ENCODE peak calls at places on chromosomes 3 and 15, in six cellular contexts. One of them, this sample, is unnamed.

GRCh38 chr3:33194303-33194702 is 24.3 kb downstream of the SUSD5 start:
- DNase-seq in testis: no peak
- DNase-seq in IMR-90: no peak
- DNase-seq in HCT116: no peak
- DNase-seq in heart left ventricle: no peak
- DNase-seq in stomach: no peak
- DNase-seq in this sample: no peak

GRCh38 chr3:16484216-16484615 is 29.3 kb downstream of the RFTN1 start:
- DNase-seq in heart left ventricle: no peak
- DNase-seq in testis: peak
- DNase-seq in stomach: peak
- DNase-seq in IMR-90: peak
- DNase-seq in HCT116: no peak
- DNase-seq in this sample: no peak

GRCh38 chr3:25508901-25509300 is 80.8 kb downstream of the RARB start:
- DNase-seq in IMR-90: no peak
- DNase-seq in heart left ventricle: no peak
- DNase-seq in stomach: no peak
- DNase-seq in testis: no peak
- DNase-seq in HCT116: no peak
- DNase-seq in this sample: no peak

GRCh38 chr3:99920530-99921376 is 103.1 kb downstream of the CMSS1 start:
- DNase-seq in stomach: peak
- DNase-seq in heart left ventricle: peak
- DNase-seq in testis: peak
- DNase-seq in IMR-90: peak
- DNase-seq in HCT116: no peak
- DNase-seq in this sample: peak

GRCh38 chr15:38021259-38021658 is 86.8 kb downstream of the TMCO5A start:
- DNase-seq in testis: no peak
- DNase-seq in stomach: no peak
- DNase-seq in heart left ventricle: no peak
- DNase-seq in IMR-90: no peak
- DNase-seq in HCT116: no peak
- DNase-seq in this sample: no peak

GRCh38 chr3:67034371-67034770 is 36.3 kb downstream of the KBTBD8 start:
- DNase-seq in testis: no peak
- DNase-seq in IMR-90: no peak
- DNase-seq in stomach: no peak
- DNase-seq in heart left ventricle: no peak
- DNase-seq in HCT116: no peak
- DNase-seq in this sample: no peak

GRCh38 chr3:99505646-99506269 is 132.6 kb upstream of the COL8A1 start:
- DNase-seq in testis: peak
- DNase-seq in stomach: no peak
- DNase-seq in IMR-90: peak
- DNase-seq in heart left ventricle: peak
- DNase-seq in HCT116: no peak
- DNase-seq in this sample: peak

GRCh38 chr3:160704006-160704405 is 27.0 kb downstream of the ARL14 start:
- DNase-seq in HCT116: no peak
- DNase-seq in testis: no peak
- DNase-seq in stomach: no peak
- DNase-seq in heart left ventricle: no peak
- DNase-seq in IMR-90: peak
- DNase-seq in this sample: no peak

GRCh38 chr3:175940243-175940642 is 1081.1 kb downstream of the NAALADL2 start:
- DNase-seq in heart left ventricle: no peak
- DNase-seq in testis: no peak
- DNase-seq in HCT116: no peak
- DNase-seq in IMR-90: peak
- DNase-seq in stomach: no peak
- DNase-seq in this sample: no peak

GRCh38 chr15:99477745-99478525 is 87.8 kb upstream of the MEF2A start:
- DNase-seq in stomach: no peak
- DNase-seq in testis: no peak
- DNase-seq in IMR-90: no peak
- DNase-seq in heart left ventricle: no peak
- DNase-seq in HCT116: no peak
- DNase-seq in this sample: no peak

GRCh38 chr15:40785814-40786213 is 16.0 kb downstream of the C15orf62 start:
- DNase-seq in stomach: no peak
- DNase-seq in HCT116: no peak
- DNase-seq in heart left ventricle: no peak
- DNase-seq in IMR-90: peak
- DNase-seq in testis: no peak
- DNase-seq in this sample: no peak

GRCh38 chr15:40787344-40787841 is 17.6 kb downstream of the C15orf62 start:
- DNase-seq in HCT116: peak
- DNase-seq in testis: no peak
- DNase-seq in IMR-90: peak
- DNase-seq in stomach: peak
- DNase-seq in heart left ventricle: no peak
- DNase-seq in this sample: no peak

GRCh38 chr15:40789999-40790398 is 16.9 kb upstream of the ZFYVE19 start:
- DNase-seq in IMR-90: no peak
- DNase-seq in heart left ventricle: no peak
- DNase-seq in stomach: no peak
- DNase-seq in HCT116: no peak
- DNase-seq in testis: no peak
- DNase-seq in this sample: peak

GRCh38 chr15:40789119-40789518 is 17.8 kb upstream of the ZFYVE19 start:
- DNase-seq in stomach: no peak
- DNase-seq in testis: no peak
- DNase-seq in IMR-90: no peak
- DNase-seq in HCT116: no peak
- DNase-seq in heart left ventricle: no peak
- DNase-seq in this sample: no peak

DNA sequence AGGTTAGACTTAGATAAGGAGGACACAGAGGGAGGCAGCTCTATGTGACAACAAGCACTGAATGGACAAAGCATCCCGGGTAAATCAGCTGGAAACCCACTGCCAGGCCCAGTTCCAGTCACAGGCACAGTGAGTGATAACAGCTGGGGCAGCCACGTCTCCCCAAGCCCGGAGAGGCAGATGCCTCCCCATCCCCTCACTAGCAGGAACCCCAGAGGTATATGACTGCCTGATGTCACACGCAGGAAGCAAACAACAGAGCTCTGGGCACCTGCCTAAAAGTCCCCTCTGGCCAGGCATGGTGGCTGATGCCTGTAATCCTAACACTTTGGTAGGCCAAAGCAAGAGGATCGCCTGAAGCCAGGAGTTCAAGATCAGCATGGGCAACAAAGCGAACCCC is 18.2 kb downstream of the C15orf62 start:
- DNase-seq in stomach: no peak
- DNase-seq in IMR-90: no peak
- DNase-seq in heart left ventricle: no peak
- DNase-seq in HCT116: no peak
- DNase-seq in testis: no peak
- DNase-seq in this sample: no peak
- H3K27ac ChIP-seq in stomach: peak
- H3K27ac ChIP-seq in IMR-90: no peak
- H3K27ac ChIP-seq in heart left ventricle: no peak
- H3K27ac ChIP-seq in HCT116: peak
- H3K27ac ChIP-seq in testis: no peak
- H3K27ac ChIP-seq in this sample: peak

GRCh38 chr3:122307288-122307687 is 17.8 kb upstream of the CSTA start:
- DNase-seq in IMR-90: no peak
- DNase-seq in stomach: no peak
- DNase-seq in HCT116: no peak
- DNase-seq in heart left ventricle: no peak
- DNase-seq in testis: no peak
- DNase-seq in this sample: no peak

GRCh38 chr3:122306622-122306953 is 18.5 kb upstream of the CSTA start:
- DNase-seq in HCT116: no peak
- DNase-seq in IMR-90: no peak
- DNase-seq in stomach: no peak
- DNase-seq in heart left ventricle: no peak
- DNase-seq in testis: no peak
- DNase-seq in this sample: no peak

GRCh38 chr3:122310361-122310760 is 14.7 kb upstream of the CSTA start:
- DNase-seq in HCT116: no peak
- DNase-seq in stomach: no peak
- DNase-seq in testis: no peak
- DNase-seq in heart left ventricle: no peak
- DNase-seq in IMR-90: no peak
- DNase-seq in this sample: no peak

GRCh38 chr3:122307987-122308386 is 17.1 kb upstream of the CSTA start:
- DNase-seq in IMR-90: no peak
- DNase-seq in stomach: no peak
- DNase-seq in HCT116: no peak
- DNase-seq in heart left ventricle: no peak
- DNase-seq in testis: no peak
- DNase-seq in this sample: no peak

DNA sequence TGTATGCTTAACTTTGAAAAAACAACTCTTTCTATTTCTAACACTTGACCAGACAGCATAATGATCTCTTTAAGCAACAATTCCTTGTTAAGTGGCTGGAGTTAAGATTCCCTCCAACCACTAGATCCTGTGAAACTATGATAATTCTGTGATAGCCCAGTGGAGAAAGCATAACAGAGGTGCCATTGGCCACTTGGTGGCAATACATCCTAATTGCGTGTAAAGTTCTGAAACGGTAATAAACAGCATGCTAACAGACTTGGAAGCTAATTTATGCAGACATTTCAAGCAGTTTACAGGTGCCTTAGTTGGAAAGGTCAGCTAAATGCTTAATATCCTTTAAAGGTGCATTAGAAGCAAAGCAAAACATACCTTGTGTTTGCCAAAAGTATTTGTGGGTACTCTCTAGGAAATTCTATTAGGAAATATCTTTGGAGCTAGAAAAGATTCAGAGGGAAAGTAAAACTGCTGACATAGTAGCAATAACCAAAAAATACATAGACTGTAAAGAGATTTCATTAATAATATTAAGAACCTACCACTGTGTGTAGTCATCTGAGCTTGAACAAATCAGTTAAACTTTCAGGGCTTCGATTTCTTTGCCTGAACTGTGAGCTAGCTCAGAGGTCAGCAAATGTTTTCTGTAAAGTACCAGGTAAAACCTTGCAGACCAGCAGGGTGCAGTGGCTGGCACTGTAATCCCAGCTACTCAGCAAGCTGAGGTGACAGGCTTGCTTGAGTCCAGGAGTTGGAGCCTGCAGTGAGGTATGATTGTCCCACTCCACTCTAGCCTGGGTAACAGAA is 19.0 kb upstream of the CSTA start:
- DNase-seq in heart left ventricle: no peak
- DNase-seq in IMR-90: no peak
- DNase-seq in stomach: peak
- DNase-seq in HCT116: peak
- DNase-seq in testis: no peak
- DNase-seq in this sample: no peak
- TF ChIP-seq CTCF in heart left ventricle: no peak
- TF ChIP-seq CTCF in IMR-90: no peak
- TF ChIP-seq CTCF in stomach: peak
- TF ChIP-seq CTCF in HCT116: peak
- TF ChIP-seq CTCF in testis: no peak
- TF ChIP-seq CTCF in this sample: no peak

DNA sequence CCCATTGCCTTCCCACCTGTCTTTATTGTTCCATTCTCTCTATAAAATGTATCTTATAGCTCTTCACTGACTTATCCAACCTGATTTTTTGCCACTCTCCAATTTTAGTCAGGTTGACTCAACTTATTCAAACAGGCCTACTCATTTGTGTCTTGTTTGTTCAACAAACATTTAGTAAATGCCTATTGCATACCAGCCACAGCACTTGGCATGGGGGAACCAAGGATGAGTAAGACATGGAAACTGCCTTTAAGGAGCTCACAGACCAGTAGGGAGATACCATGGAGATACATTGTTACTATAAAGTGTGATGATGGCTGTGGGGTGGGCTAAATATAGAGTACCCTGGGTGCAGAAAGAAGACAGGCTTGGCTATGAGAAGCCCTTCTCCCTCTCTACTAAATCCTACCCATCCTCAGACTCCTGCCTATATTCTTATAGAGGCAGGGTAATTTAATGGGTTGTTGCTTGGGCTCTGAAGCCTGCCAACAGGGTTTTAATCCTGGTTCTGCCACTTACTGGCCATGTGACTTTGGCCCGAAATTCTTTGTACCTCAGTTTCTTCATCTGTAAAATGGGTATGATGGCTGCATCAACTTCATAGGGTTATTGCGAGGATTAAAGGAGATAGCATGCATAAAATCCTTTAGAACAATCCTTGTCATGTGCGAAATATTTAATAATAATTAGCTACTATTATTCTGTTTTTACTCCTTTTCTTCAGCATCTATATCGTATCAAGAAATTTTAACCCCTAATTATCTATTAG is 348.5 kb upstream of the UMPS start:
- DNase-seq in stomach: no peak
- DNase-seq in HCT116: no peak
- DNase-seq in heart left ventricle: no peak
- DNase-seq in IMR-90: peak
- DNase-seq in testis: no peak
- DNase-seq in this sample: no peak
- TF ChIP-seq POLR2A in stomach: no peak
- TF ChIP-seq POLR2A in HCT116: no peak
- TF ChIP-seq POLR2A in heart left ventricle: no peak
- TF ChIP-seq POLR2A in IMR-90: no peak
- TF ChIP-seq POLR2A in testis: no peak
- TF ChIP-seq POLR2A in this sample: no peak

GRCh38 chr3:32110233-32110760 is 3.9 kb downstream of the GPD1L start:
- DNase-seq in IMR-90: no peak
- DNase-seq in stomach: no peak
- DNase-seq in testis: no peak
- DNase-seq in heart left ventricle: no peak
- DNase-seq in HCT116: no peak
- DNase-seq in this sample: no peak
- H3K27ac ChIP-seq in IMR-90: no peak
- H3K27ac ChIP-seq in stomach: no peak
- H3K27ac ChIP-seq in testis: no peak
- H3K27ac ChIP-seq in heart left ventricle: peak
- H3K27ac ChIP-seq in HCT116: no peak
- H3K27ac ChIP-seq in this sample: peak

GRCh38 chr15:64905119-64905831 is 6.4 kb upstream of the ANKDD1A start:
- DNase-seq in IMR-90: peak
- DNase-seq in heart left ventricle: peak
- DNase-seq in stomach: peak
- DNase-seq in testis: peak
- DNase-seq in HCT116: no peak
- DNase-seq in this sample: peak
- TF ChIP-seq CTCF in IMR-90: peak
- TF ChIP-seq CTCF in heart left ventricle: peak
- TF ChIP-seq CTCF in stomach: peak
- TF ChIP-seq CTCF in testis: peak
- TF ChIP-seq CTCF in HCT116: peak
- TF ChIP-seq CTCF in this sample: peak

This sample was measured in gastrocnemius medialis.